ENCODE peak calls at places on chromosomes 13 and 19, in eight cellular contexts. One of them, this sample, is unnamed. For H3K4me1, the result is how much of the 10 kb centered on the place peaks cover.

GRCh38 chr13:33937373-33938087 is 119.6 kb downstream of the RFC3 start:
- DNase-seq in stomach: no peak
- DNase-seq in HepG2: peak
- DNase-seq in endodermal cell: no peak
- DNase-seq in PC-3: peak
- DNase-seq in A549: no peak
- DNase-seq in right atrium auricular region: no peak
- DNase-seq in uterus: no peak
- DNase-seq in this sample: no peak

GRCh38 chr13:50543767-50544166 is 299.7 kb downstream of the DLEU7 start:
- DNase-seq in stomach: no peak
- DNase-seq in HepG2: no peak
- DNase-seq in endodermal cell: no peak
- DNase-seq in PC-3: peak
- DNase-seq in A549: no peak
- DNase-seq in right atrium auricular region: no peak
- DNase-seq in uterus: no peak
- DNase-seq in this sample: no peak

GRCh38 chr13:45696610-45697226 is 5.4 kb upstream of the CBY2 start:
- DNase-seq in stomach: no peak
- DNase-seq in HepG2: no peak
- DNase-seq in endodermal cell: no peak
- DNase-seq in PC-3: no peak
- DNase-seq in A549: no peak
- DNase-seq in right atrium auricular region: no peak
- DNase-seq in uterus: no peak
- DNase-seq in this sample: no peak

GRCh38 chr19:40366697-40367561 is 18.4 kb downstream of the PLD3 start:
- DNase-seq in stomach: no peak
- DNase-seq in HepG2: no peak
- DNase-seq in endodermal cell: peak
- DNase-seq in PC-3: no peak
- DNase-seq in A549: no peak
- DNase-seq in right atrium auricular region: no peak
- DNase-seq in uterus: no peak
- DNase-seq in this sample: no peak

GRCh38 chr19:32324631-32325215 is 20.7 kb upstream of the ZNF507 start:
- DNase-seq in stomach: no peak
- DNase-seq in HepG2: no peak
- DNase-seq in endodermal cell: no peak
- DNase-seq in PC-3: no peak
- DNase-seq in A549: no peak
- DNase-seq in right atrium auricular region: no peak
- DNase-seq in uterus: no peak
- DNase-seq in this sample: no peak

GRCh38 chr13:75415720-75416119 is 66.2 kb downstream of the TBC1D4 start:
- DNase-seq in stomach: no peak
- DNase-seq in HepG2: no peak
- DNase-seq in endodermal cell: no peak
- DNase-seq in PC-3: peak
- DNase-seq in A549: no peak
- DNase-seq in right atrium auricular region: no peak
- DNase-seq in uterus: no peak
- DNase-seq in this sample: no peak

GRCh38 chr13:49641810-49642291 is 13.5 kb downstream of the ARL11 start:
- DNase-seq in stomach: no peak
- DNase-seq in HepG2: no peak
- DNase-seq in endodermal cell: no peak
- DNase-seq in PC-3: peak
- DNase-seq in A549: no peak
- DNase-seq in right atrium auricular region: peak
- DNase-seq in uterus: no peak
- DNase-seq in this sample: peak

GRCh38 chr19:449916-450315 is 10.9 kb downstream of the SHC2 start:
- DNase-seq in stomach: no peak
- DNase-seq in HepG2: no peak
- DNase-seq in endodermal cell: no peak
- DNase-seq in PC-3: no peak
- DNase-seq in A549: no peak
- DNase-seq in right atrium auricular region: no peak
- DNase-seq in uterus: no peak
- DNase-seq in this sample: no peak

GRCh38 chr13:27851049-27851448 is 58.8 kb downstream of the GSX1 start:
- DNase-seq in stomach: no peak
- DNase-seq in HepG2: no peak
- DNase-seq in endodermal cell: no peak
- DNase-seq in PC-3: peak
- DNase-seq in A549: no peak
- DNase-seq in right atrium auricular region: no peak
- DNase-seq in uterus: no peak
- DNase-seq in this sample: no peak

GRCh38 chr13:51666316-51666715 is 82.1 kb downstream of the WDFY2 start:
- DNase-seq in stomach: no peak
- DNase-seq in HepG2: no peak
- DNase-seq in endodermal cell: no peak
- DNase-seq in PC-3: peak
- DNase-seq in A549: no peak
- DNase-seq in right atrium auricular region: no peak
- DNase-seq in uterus: no peak
- DNase-seq in this sample: no peak

GRCh38 chr19:35671818-35672217 is 5.5 kb downstream of the UPK1A start:
- DNase-seq in stomach: no peak
- DNase-seq in HepG2: peak
- DNase-seq in endodermal cell: no peak
- DNase-seq in PC-3: no peak
- DNase-seq in A549: no peak
- DNase-seq in right atrium auricular region: no peak
- DNase-seq in uterus: no peak
- DNase-seq in this sample: no peak

GRCh38 chr19:37329686-37330085 is 41.2 kb upstream of the ZNF527 start:
- DNase-seq in stomach: no peak
- DNase-seq in HepG2: peak
- DNase-seq in endodermal cell: peak
- DNase-seq in PC-3: peak
- DNase-seq in A549: no peak
- DNase-seq in right atrium auricular region: no peak
- DNase-seq in uterus: no peak
- DNase-seq in this sample: no peak

GRCh38 chr19:49421039-49421877 is 2.0 kb downstream of the PTH2 start:
- DNase-seq in stomach: peak
- DNase-seq in HepG2: no peak
- DNase-seq in endodermal cell: peak
- DNase-seq in PC-3: peak
- DNase-seq in A549: no peak
- DNase-seq in right atrium auricular region: peak
- DNase-seq in uterus: no peak
- DNase-seq in this sample: peak

GRCh38 chr19:38362076-38362945 is 12.1 kb upstream of the PSMD8 start:
- DNase-seq in stomach: peak
- DNase-seq in HepG2: peak
- DNase-seq in endodermal cell: peak
- DNase-seq in PC-3: peak
- DNase-seq in A549: peak
- DNase-seq in right atrium auricular region: peak
- DNase-seq in uterus: peak
- DNase-seq in this sample: peak

GRCh38 chr13:95139186-95139585 is 162.1 kb downstream of the ABCC4 start:
- DNase-seq in stomach: no peak
- DNase-seq in HepG2: no peak
- DNase-seq in endodermal cell: no peak
- DNase-seq in PC-3: no peak
- DNase-seq in A549: no peak
- DNase-seq in right atrium auricular region: no peak
- DNase-seq in uterus: no peak
- DNase-seq in this sample: no peak

GRCh38 chr13:95137096-95137495 is 164.2 kb downstream of the ABCC4 start:
- DNase-seq in stomach: no peak
- DNase-seq in HepG2: no peak
- DNase-seq in endodermal cell: no peak
- DNase-seq in PC-3: peak
- DNase-seq in A549: no peak
- DNase-seq in right atrium auricular region: no peak
- DNase-seq in uterus: no peak
- DNase-seq in this sample: no peak

GRCh38 chr13:95133498-95133897 is 167.8 kb downstream of the ABCC4 start:
- DNase-seq in stomach: no peak
- DNase-seq in HepG2: no peak
- DNase-seq in endodermal cell: peak
- DNase-seq in PC-3: no peak
- DNase-seq in A549: no peak
- DNase-seq in right atrium auricular region: no peak
- DNase-seq in uterus: no peak
- DNase-seq in this sample: no peak

GRCh38 chr13:95140502-95140901 is 160.7 kb downstream of the ABCC4 start:
- DNase-seq in stomach: no peak
- DNase-seq in HepG2: no peak
- DNase-seq in endodermal cell: no peak
- DNase-seq in PC-3: no peak
- DNase-seq in A549: no peak
- DNase-seq in right atrium auricular region: no peak
- DNase-seq in uterus: no peak
- DNase-seq in this sample: no peak

GRCh38 chr13:95136638-95137037 is 164.6 kb downstream of the ABCC4 start:
- DNase-seq in stomach: no peak
- DNase-seq in HepG2: no peak
- DNase-seq in endodermal cell: no peak
- DNase-seq in PC-3: no peak
- DNase-seq in A549: no peak
- DNase-seq in right atrium auricular region: no peak
- DNase-seq in uterus: no peak
- DNase-seq in this sample: no peak
- H3K27ac ChIP-seq in stomach: no peak
- H3K27ac ChIP-seq in HepG2: no peak
- H3K27ac ChIP-seq in endodermal cell: peak
- H3K27ac ChIP-seq in PC-3: peak
- H3K27ac ChIP-seq in A549: peak
- H3K27ac ChIP-seq in right atrium auricular region: no peak
- H3K27ac ChIP-seq in uterus: no peak
- H3K27ac ChIP-seq in this sample: no peak

GRCh38 chr19:53394522-53394973 is 401 bp upstream of the ZNF765 start:
- DNase-seq in stomach: peak
- DNase-seq in HepG2: peak
- DNase-seq in endodermal cell: peak
- DNase-seq in PC-3: peak
- DNase-seq in A549: no peak
- DNase-seq in right atrium auricular region: peak
- DNase-seq in uterus: peak
- DNase-seq in this sample: peak
- TF ChIP-seq CTCF in stomach: no peak
- TF ChIP-seq CTCF in HepG2: no peak
- TF ChIP-seq CTCF in endodermal cell: no peak
- TF ChIP-seq CTCF in PC-3: no peak
- TF ChIP-seq CTCF in A549: no peak
- TF ChIP-seq CTCF in right atrium auricular region: no peak
- TF ChIP-seq CTCF in uterus: no peak
- TF ChIP-seq CTCF in this sample: no peak

GRCh38 chr19:13984186-13984585 is 21.9 kb downstream of the RFX1 start:
- DNase-seq in stomach: no peak
- DNase-seq in HepG2: no peak
- DNase-seq in endodermal cell: no peak
- DNase-seq in PC-3: no peak
- DNase-seq in A549: no peak
- DNase-seq in right atrium auricular region: no peak
- DNase-seq in uterus: no peak
- DNase-seq in this sample: no peak
- H3K4me1 ChIP-seq in stomach: under half
- H3K4me1 ChIP-seq in HepG2: under half
- H3K4me1 ChIP-seq in endodermal cell: under half
- H3K4me1 ChIP-seq in PC-3: under half
- H3K4me1 ChIP-seq in A549: under half
- H3K4me1 ChIP-seq in right atrium auricular region: under half
- H3K4me1 ChIP-seq in uterus: under half
- H3K4me1 ChIP-seq in this sample: under half

GRCh38 chr13:31201341-31202024 is 1.7 kb downstream of the B3GLCT start:
- DNase-seq in stomach: no peak
- DNase-seq in HepG2: no peak
- DNase-seq in endodermal cell: no peak
- DNase-seq in PC-3: peak
- DNase-seq in A549: no peak
- DNase-seq in right atrium auricular region: no peak
- DNase-seq in uterus: peak
- DNase-seq in this sample: peak
- H3K27ac ChIP-seq in stomach: peak
- H3K27ac ChIP-seq in HepG2: no peak
- H3K27ac ChIP-seq in endodermal cell: no peak
- H3K27ac ChIP-seq in PC-3: no peak
- H3K27ac ChIP-seq in A549: peak
- H3K27ac ChIP-seq in right atrium auricular region: peak
- H3K27ac ChIP-seq in uterus: peak
- H3K27ac ChIP-seq in this sample: peak

DNA sequence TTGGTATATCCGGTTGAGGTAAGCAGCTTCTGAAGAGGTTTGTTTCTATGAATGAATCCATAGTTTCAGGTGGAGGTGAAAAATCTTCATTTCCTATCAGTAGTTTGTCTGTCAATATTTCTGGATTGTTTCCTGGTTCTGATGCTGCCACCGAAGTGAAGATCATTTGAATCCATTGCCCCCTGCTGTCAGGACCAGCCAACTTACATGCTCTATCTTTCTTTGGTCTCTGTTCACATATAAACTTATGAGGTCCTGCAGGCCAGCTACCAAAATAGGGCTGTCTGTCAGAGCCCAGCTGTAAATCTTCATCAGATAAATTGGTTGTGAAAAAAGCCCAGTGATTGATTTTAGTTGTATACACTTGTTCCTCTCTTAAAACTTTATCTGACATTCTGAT is 15.2 kb upstream of the N4BP2L1 start:
- DNase-seq in stomach: no peak
- DNase-seq in HepG2: peak
- DNase-seq in endodermal cell: no peak
- DNase-seq in PC-3: peak
- DNase-seq in A549: peak
- DNase-seq in right atrium auricular region: no peak
- DNase-seq in uterus: no peak
- DNase-seq in this sample: no peak
- TF ChIP-seq CTCF in stomach: peak
- TF ChIP-seq CTCF in HepG2: peak
- TF ChIP-seq CTCF in endodermal cell: no peak
- TF ChIP-seq CTCF in PC-3: peak
- TF ChIP-seq CTCF in A549: no peak
- TF ChIP-seq CTCF in right atrium auricular region: peak
- TF ChIP-seq CTCF in uterus: peak
- TF ChIP-seq CTCF in this sample: no peak